ENCODE peak calls at places on chromosome 11, in ten cellular contexts. One of them, this sample, is unnamed.

GRCh38 chr11:36162282-36162825 is 126.9 kb downstream of the COMMD9 start:
- DNase-seq in cardiac fibroblast: no peak
- DNase-seq in esophagus squamous epithelium: no peak
- DNase-seq in uterus: no peak
- DNase-seq in CD8-positive, alpha-beta T cell: no peak
- DNase-seq in NB4: no peak
- DNase-seq in skeletal muscle cell: no peak
- DNase-seq in epithelial cell of esophagus: no peak
- DNase-seq in A673: no peak
- DNase-seq in right lobe of liver: no peak
- DNase-seq in this sample: no peak

GRCh38 chr11:70049045-70049444 is 29.1 kb upstream of the ANO1 start:
- DNase-seq in right lobe of liver: no peak
- DNase-seq in uterus: no peak
- DNase-seq in skeletal muscle cell: no peak
- DNase-seq in cardiac fibroblast: no peak
- DNase-seq in CD8-positive, alpha-beta T cell: no peak
- DNase-seq in A673: no peak
- DNase-seq in esophagus squamous epithelium: no peak
- DNase-seq in epithelial cell of esophagus: no peak
- DNase-seq in NB4: no peak
- DNase-seq in this sample: no peak

GRCh38 chr11:203945-204586 is 3.1 kb downstream of the BET1L start:
- DNase-seq in esophagus squamous epithelium: no peak
- DNase-seq in cardiac fibroblast: no peak
- DNase-seq in epithelial cell of esophagus: no peak
- DNase-seq in uterus: peak
- DNase-seq in NB4: no peak
- DNase-seq in CD8-positive, alpha-beta T cell: no peak
- DNase-seq in right lobe of liver: no peak
- DNase-seq in A673: no peak
- DNase-seq in skeletal muscle cell: no peak
- DNase-seq in this sample: no peak

GRCh38 chr11:134503596-134503995 is 91.6 kb upstream of the B3GAT1 start:
- DNase-seq in esophagus squamous epithelium: no peak
- DNase-seq in uterus: no peak
- DNase-seq in cardiac fibroblast: no peak
- DNase-seq in right lobe of liver: no peak
- DNase-seq in NB4: no peak
- DNase-seq in A673: no peak
- DNase-seq in epithelial cell of esophagus: no peak
- DNase-seq in CD8-positive, alpha-beta T cell: no peak
- DNase-seq in skeletal muscle cell: no peak
- DNase-seq in this sample: no peak

GRCh38 chr11:2204361-2205213 is 33.0 kb upstream of the TH start:
- DNase-seq in uterus: no peak
- DNase-seq in esophagus squamous epithelium: no peak
- DNase-seq in right lobe of liver: peak
- DNase-seq in skeletal muscle cell: no peak
- DNase-seq in cardiac fibroblast: no peak
- DNase-seq in CD8-positive, alpha-beta T cell: no peak
- DNase-seq in A673: no peak
- DNase-seq in NB4: no peak
- DNase-seq in epithelial cell of esophagus: no peak
- DNase-seq in this sample: no peak

GRCh38 chr11:99015634-99016454 is 4.9 kb upstream of the CNTN5 start:
- DNase-seq in A673: peak
- DNase-seq in right lobe of liver: no peak
- DNase-seq in skeletal muscle cell: no peak
- DNase-seq in uterus: no peak
- DNase-seq in esophagus squamous epithelium: no peak
- DNase-seq in NB4: peak
- DNase-seq in cardiac fibroblast: peak
- DNase-seq in CD8-positive, alpha-beta T cell: no peak
- DNase-seq in epithelial cell of esophagus: peak
- DNase-seq in this sample: peak

GRCh38 chr11:112225753-112226061 is 521 bp upstream of the PTS start:
- DNase-seq in epithelial cell of esophagus: no peak
- DNase-seq in NB4: no peak
- DNase-seq in CD8-positive, alpha-beta T cell: no peak
- DNase-seq in uterus: peak
- DNase-seq in esophagus squamous epithelium: no peak
- DNase-seq in skeletal muscle cell: no peak
- DNase-seq in A673: no peak
- DNase-seq in right lobe of liver: peak
- DNase-seq in cardiac fibroblast: peak
- DNase-seq in this sample: no peak

GRCh38 chr11:1827095-1827797 is 7.5 kb upstream of the SYT8 start:
- DNase-seq in uterus: no peak
- DNase-seq in esophagus squamous epithelium: no peak
- DNase-seq in NB4: no peak
- DNase-seq in right lobe of liver: no peak
- DNase-seq in epithelial cell of esophagus: peak
- DNase-seq in CD8-positive, alpha-beta T cell: no peak
- DNase-seq in A673: peak
- DNase-seq in skeletal muscle cell: peak
- DNase-seq in cardiac fibroblast: peak
- DNase-seq in this sample: peak

GRCh38 chr11:115623021-115623451 is 118.8 kb upstream of the CADM1 start:
- DNase-seq in esophagus squamous epithelium: no peak
- DNase-seq in NB4: no peak
- DNase-seq in A673: no peak
- DNase-seq in CD8-positive, alpha-beta T cell: no peak
- DNase-seq in right lobe of liver: peak
- DNase-seq in skeletal muscle cell: peak
- DNase-seq in cardiac fibroblast: peak
- DNase-seq in uterus: peak
- DNase-seq in epithelial cell of esophagus: peak
- DNase-seq in this sample: peak

GRCh38 chr11:72113170-72113808 is 794 bp upstream of the ANAPC15 start:
- DNase-seq in CD8-positive, alpha-beta T cell: no peak
- DNase-seq in NB4: peak
- DNase-seq in uterus: no peak
- DNase-seq in esophagus squamous epithelium: no peak
- DNase-seq in right lobe of liver: no peak
- DNase-seq in A673: no peak
- DNase-seq in skeletal muscle cell: no peak
- DNase-seq in cardiac fibroblast: peak
- DNase-seq in epithelial cell of esophagus: peak
- DNase-seq in this sample: no peak
- H3K4me3 ChIP-seq in CD8-positive, alpha-beta T cell: peak
- H3K4me3 ChIP-seq in NB4: peak
- H3K4me3 ChIP-seq in uterus: peak
- H3K4me3 ChIP-seq in esophagus squamous epithelium: peak
- H3K4me3 ChIP-seq in right lobe of liver: peak
- H3K4me3 ChIP-seq in A673: peak
- H3K4me3 ChIP-seq in skeletal muscle cell: peak
- H3K4me3 ChIP-seq in cardiac fibroblast: peak
- H3K4me3 ChIP-seq in epithelial cell of esophagus: peak
- H3K4me3 ChIP-seq in this sample: peak

GRCh38 chr11:59557940-59558643 is 46.8 kb downstream of the OR4D9 start:
- DNase-seq in epithelial cell of esophagus: no peak
- DNase-seq in esophagus squamous epithelium: no peak
- DNase-seq in uterus: no peak
- DNase-seq in CD8-positive, alpha-beta T cell: no peak
- DNase-seq in A673: no peak
- DNase-seq in cardiac fibroblast: no peak
- DNase-seq in skeletal muscle cell: no peak
- DNase-seq in right lobe of liver: no peak
- DNase-seq in NB4: no peak
- DNase-seq in this sample: no peak

GRCh38 chr11:59562292-59562691 is 51.0 kb downstream of the OR4D9 start:
- DNase-seq in epithelial cell of esophagus: peak
- DNase-seq in NB4: no peak
- DNase-seq in CD8-positive, alpha-beta T cell: no peak
- DNase-seq in uterus: no peak
- DNase-seq in A673: no peak
- DNase-seq in skeletal muscle cell: no peak
- DNase-seq in right lobe of liver: no peak
- DNase-seq in esophagus squamous epithelium: no peak
- DNase-seq in cardiac fibroblast: no peak
- DNase-seq in this sample: no peak

GRCh38 chr11:59560702-59561469 is 49.5 kb downstream of the OR4D9 start:
- DNase-seq in uterus: peak
- DNase-seq in skeletal muscle cell: peak
- DNase-seq in right lobe of liver: peak
- DNase-seq in cardiac fibroblast: peak
- DNase-seq in CD8-positive, alpha-beta T cell: peak
- DNase-seq in A673: peak
- DNase-seq in esophagus squamous epithelium: peak
- DNase-seq in epithelial cell of esophagus: peak
- DNase-seq in NB4: peak
- DNase-seq in this sample: no peak

GRCh38 chr11:59560290-59560701 is 49.0 kb downstream of the OR4D9 start:
- DNase-seq in CD8-positive, alpha-beta T cell: peak
- DNase-seq in cardiac fibroblast: peak
- DNase-seq in epithelial cell of esophagus: peak
- DNase-seq in esophagus squamous epithelium: no peak
- DNase-seq in skeletal muscle cell: peak
- DNase-seq in uterus: peak
- DNase-seq in NB4: peak
- DNase-seq in right lobe of liver: no peak
- DNase-seq in A673: peak
- DNase-seq in this sample: peak

DNA sequence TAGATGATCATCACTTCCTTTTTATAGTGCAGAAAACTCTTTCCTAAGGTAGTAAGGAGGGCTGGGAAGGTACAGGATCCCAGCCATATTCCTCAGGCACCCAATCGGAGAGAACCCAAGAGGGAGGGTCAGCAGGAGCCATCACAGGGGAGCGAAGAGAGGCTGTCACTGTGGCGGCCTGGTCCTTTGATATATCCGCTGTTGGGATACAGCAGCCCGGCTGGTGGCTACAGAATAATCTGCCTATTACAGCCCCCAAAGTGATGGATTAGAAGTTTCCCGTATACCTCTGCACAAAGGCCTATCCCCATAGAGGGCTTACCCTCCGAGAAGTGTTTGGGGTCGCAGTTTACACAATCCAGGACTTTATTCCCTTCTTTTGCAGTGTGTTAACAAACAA is 48.5 kb downstream of the OR4D9 start:
- DNase-seq in CD8-positive, alpha-beta T cell: no peak
- DNase-seq in right lobe of liver: no peak
- DNase-seq in epithelial cell of esophagus: no peak
- DNase-seq in NB4: no peak
- DNase-seq in skeletal muscle cell: no peak
- DNase-seq in cardiac fibroblast: no peak
- DNase-seq in A673: no peak
- DNase-seq in esophagus squamous epithelium: no peak
- DNase-seq in uterus: no peak
- DNase-seq in this sample: no peak
- H3K4me3 ChIP-seq in CD8-positive, alpha-beta T cell: peak
- H3K4me3 ChIP-seq in right lobe of liver: no peak
- H3K4me3 ChIP-seq in epithelial cell of esophagus: peak
- H3K4me3 ChIP-seq in NB4: peak
- H3K4me3 ChIP-seq in skeletal muscle cell: peak
- H3K4me3 ChIP-seq in cardiac fibroblast: no peak
- H3K4me3 ChIP-seq in A673: peak
- H3K4me3 ChIP-seq in esophagus squamous epithelium: peak
- H3K4me3 ChIP-seq in uterus: peak
- H3K4me3 ChIP-seq in this sample: peak

GRCh38 chr11:72737341-72737740 is 14.9 kb downstream of the ARAP1 start:
- DNase-seq in cardiac fibroblast: no peak
- DNase-seq in right lobe of liver: no peak
- DNase-seq in skeletal muscle cell: no peak
- DNase-seq in epithelial cell of esophagus: no peak
- DNase-seq in esophagus squamous epithelium: no peak
- DNase-seq in CD8-positive, alpha-beta T cell: no peak
- DNase-seq in NB4: no peak
- DNase-seq in uterus: no peak
- DNase-seq in A673: no peak
- DNase-seq in this sample: no peak
- H3K4me3 ChIP-seq in cardiac fibroblast: no peak
- H3K4me3 ChIP-seq in right lobe of liver: no peak
- H3K4me3 ChIP-seq in skeletal muscle cell: no peak
- H3K4me3 ChIP-seq in epithelial cell of esophagus: no peak
- H3K4me3 ChIP-seq in esophagus squamous epithelium: no peak
- H3K4me3 ChIP-seq in CD8-positive, alpha-beta T cell: no peak
- H3K4me3 ChIP-seq in NB4: peak
- H3K4me3 ChIP-seq in uterus: no peak
- H3K4me3 ChIP-seq in A673: no peak
- H3K4me3 ChIP-seq in this sample: no peak

GRCh38 chr11:120510406-120511115 is 987 bp upstream of the GRIK4 start:
- DNase-seq in NB4: no peak
- DNase-seq in uterus: no peak
- DNase-seq in cardiac fibroblast: no peak
- DNase-seq in A673: no peak
- DNase-seq in epithelial cell of esophagus: no peak
- DNase-seq in esophagus squamous epithelium: no peak
- DNase-seq in skeletal muscle cell: no peak
- DNase-seq in right lobe of liver: no peak
- DNase-seq in CD8-positive, alpha-beta T cell: no peak
- DNase-seq in this sample: no peak

GRCh38 chr11:120512727-120513435 is 1.3 kb downstream of the GRIK4 start:
- DNase-seq in epithelial cell of esophagus: no peak
- DNase-seq in CD8-positive, alpha-beta T cell: no peak
- DNase-seq in uterus: no peak
- DNase-seq in skeletal muscle cell: no peak
- DNase-seq in NB4: no peak
- DNase-seq in right lobe of liver: no peak
- DNase-seq in esophagus squamous epithelium: no peak
- DNase-seq in cardiac fibroblast: no peak
- DNase-seq in A673: peak
- DNase-seq in this sample: no peak

GRCh38 chr11:120509346-120510053 is 2.0 kb upstream of the GRIK4 start:
- DNase-seq in epithelial cell of esophagus: no peak
- DNase-seq in skeletal muscle cell: no peak
- DNase-seq in CD8-positive, alpha-beta T cell: no peak
- DNase-seq in cardiac fibroblast: no peak
- DNase-seq in uterus: no peak
- DNase-seq in esophagus squamous epithelium: no peak
- DNase-seq in A673: no peak
- DNase-seq in right lobe of liver: no peak
- DNase-seq in NB4: no peak
- DNase-seq in this sample: no peak

GRCh38 chr11:120511804-120512726 is 517 bp downstream of the GRIK4 start:
- DNase-seq in A673: no peak
- DNase-seq in NB4: no peak
- DNase-seq in right lobe of liver: no peak
- DNase-seq in skeletal muscle cell: no peak
- DNase-seq in epithelial cell of esophagus: no peak
- DNase-seq in uterus: no peak
- DNase-seq in cardiac fibroblast: no peak
- DNase-seq in CD8-positive, alpha-beta T cell: no peak
- DNase-seq in esophagus squamous epithelium: no peak
- DNase-seq in this sample: no peak

DNA sequence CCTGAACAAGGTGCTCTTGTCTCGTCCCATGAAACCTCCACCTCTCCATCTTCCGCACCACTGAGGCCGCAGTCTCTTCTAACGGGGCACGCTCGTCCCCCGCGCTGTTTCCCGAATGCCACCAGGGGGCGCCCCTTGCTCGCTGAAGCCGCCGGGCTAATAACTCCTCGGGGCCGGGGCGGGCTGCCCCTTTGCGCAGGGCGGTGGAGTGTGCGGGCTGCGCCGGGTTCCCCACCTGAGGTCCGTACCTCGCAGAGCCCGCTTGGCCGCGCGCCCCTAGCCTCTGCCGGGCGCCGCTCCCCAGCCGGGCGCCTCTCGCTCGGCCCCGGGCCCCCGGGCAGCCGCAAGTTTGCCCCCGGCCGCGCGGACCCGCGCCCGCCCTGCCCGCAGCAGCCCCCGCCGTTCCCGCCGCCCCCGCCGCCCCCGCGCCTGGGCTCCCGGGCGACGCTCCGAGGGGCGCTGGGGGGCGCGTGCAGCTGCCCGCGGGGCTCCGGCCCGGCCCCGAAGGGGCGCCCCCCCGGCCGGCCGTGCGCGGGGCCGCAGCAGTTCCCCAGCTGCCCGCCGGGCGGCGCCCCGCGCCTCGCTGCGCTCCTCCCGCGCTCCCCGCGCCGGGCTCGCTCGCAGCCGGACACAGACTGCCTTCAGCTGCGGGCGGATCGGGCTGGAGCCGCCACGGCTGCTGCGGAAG is at the start of gene GRIK4:
- DNase-seq in NB4: peak
- DNase-seq in uterus: peak
- DNase-seq in right lobe of liver: peak
- DNase-seq in esophagus squamous epithelium: no peak
- DNase-seq in cardiac fibroblast: peak
- DNase-seq in CD8-positive, alpha-beta T cell: peak
- DNase-seq in A673: peak
- DNase-seq in skeletal muscle cell: no peak
- DNase-seq in epithelial cell of esophagus: peak
- DNase-seq in this sample: peak
- H3K4me3 ChIP-seq in NB4: no peak
- H3K4me3 ChIP-seq in uterus: peak
- H3K4me3 ChIP-seq in right lobe of liver: no peak
- H3K4me3 ChIP-seq in esophagus squamous epithelium: peak
- H3K4me3 ChIP-seq in cardiac fibroblast: peak
- H3K4me3 ChIP-seq in CD8-positive, alpha-beta T cell: no peak
- H3K4me3 ChIP-seq in A673: peak
- H3K4me3 ChIP-seq in skeletal muscle cell: peak
- H3K4me3 ChIP-seq in epithelial cell of esophagus: no peak
- H3K4me3 ChIP-seq in this sample: peak

This sample was measured in astrocyte of the cerebellum.